ENCODE peak calls at places on chromosomes 11 and 22, in ten cellular contexts. Z is A549, Q is fibroblast of pulmonary artery, M is NCI-H510A treated with DMSO at 0.1 percent for 48 hours, E is left cardiac atrium, K is astrocyte of the spinal cord, V is ELF-1, O is SIG-M5, T is AG09319, R is M059J. L is an unnamed sample.
A peak's percentile ranks its signal among the peaks of the same experiment; 100 is the strongest.

GRCh38 chr22:37827056-37827455 is 3.9 kb downstream of the GALR3 start:
- DNase-seq in R (no peak), V (no peak), T (no peak), Z (no peak), K (no peak), M (no peak), Q (no peak), E (no peak), O (no peak), L (peak; percentile 63)

GRCh38 chr11:34161812-34162506 is 56.5 kb downstream of the NAT10 start:
- DNase-seq in E (no peak), K (no peak), Z (no peak), O (no peak), T (no peak), Q (no peak), V (peak; percentile 57), R (peak; percentile 71), M (no peak), L (peak; percentile 53)

GRCh38 chr22:45709004-45709739 is 37.5 kb downstream of the ATXN10 start:
- DNase-seq in Z (peak; percentile 27), K (peak; percentile 75), T (peak; percentile 49), R (peak; percentile 91), E (no peak), V (no peak), M (no peak), O (no peak), Q (peak; percentile 54), L (peak; percentile 77)

GRCh38 chr11:101914349-101914736 is 467 bp upstream of the CEP126 start:
- DNase-seq in M (no peak), Q (no peak), E (no peak), R (peak; percentile 36), V (no peak), K (peak; percentile 57), O (no peak), Z (no peak), T (peak; percentile 36), L (no peak)

GRCh38 chr11:70297341-70297740 is 26.9 kb downstream of the PPFIA1 start:
- DNase-seq in V (no peak), K (no peak), T (no peak), O (no peak), M (no peak), Q (no peak), R (peak; percentile 41), Z (no peak), E (no peak), L (no peak)

GRCh38 chr22:30495041-30495784 is 10.3 kb downstream of the SEC14L4 start:
- DNase-seq in Z (no peak), K (no peak), E (no peak), V (no peak), Q (no peak), R (no peak), O (no peak), T (no peak), M (no peak), L (no peak)

GRCh38 chr22:41619979-41620645 is 731 bp downstream of the DESI1 start:
- DNase-seq in K (no peak), T (no peak), E (peak; percentile 38), Q (no peak), Z (no peak), V (peak; percentile 62), M (peak; percentile 47), R (peak; percentile 35), O (no peak), L (peak; percentile 39)

GRCh38 chr22:31288496-31289235 is 3.6 kb downstream of the PIK3IP1 start:
- DNase-seq in V (no peak), R (no peak), Z (no peak), Q (no peak), T (no peak), M (no peak), O (no peak), K (no peak), E (no peak), L (no peak)

GRCh38 chr22:48739348-48740085 is 1088.2 kb downstream of the BRD1 start:
- DNase-seq in R (no peak), V (no peak), K (no peak), Z (no peak), E (no peak), O (no peak), M (no peak), T (no peak), Q (no peak), L (no peak)

GRCh38 chr11:67274768-67275605 is 8.7 kb downstream of the GRK2 start:
- DNase-seq in Q (no peak), V (no peak), T (no peak), E (peak; percentile 78), Z (no peak), M (no peak), O (no peak), R (no peak), K (no peak), L (no peak)

GRCh38 chr11:66181632-66182345 is 86.7 kb upstream of the RAB1B start:
- DNase-seq in Z (no peak), K (no peak), E (no peak), O (no peak), T (peak; percentile 46), V (no peak), R (no peak), Q (no peak), M (no peak), L (no peak)

GRCh38 chr11:4416306-4416705 is 22.8 kb upstream of the TRIM21 start:
- DNase-seq in Z (no peak), O (no peak), Q (no peak), T (no peak), V (no peak), M (no peak), R (no peak), K (no peak), E (no peak), L (no peak)

GRCh38 chr11:119155733-119156492 is 7.1 kb downstream of the ABCG4 start:
- DNase-seq in T (no peak), Q (no peak), O (no peak), R (peak; percentile 47), Z (peak; percentile 55), M (peak; percentile 24), V (peak; percentile 47), K (no peak), E (no peak), L (no peak)

GRCh38 chr11:126140932-126141291 is 70.5 kb downstream of the RPUSD4 start:
- DNase-seq in R (peak; percentile 86), E (peak; percentile 42), Q (peak; percentile 57), K (peak; percentile 60), V (no peak), M (peak; percentile 79), Z (no peak), O (no peak), T (no peak), L (peak; percentile 81)

GRCh38 chr11:1925373-1926155 is 6.1 kb downstream of the TNNT3 start:
- DNase-seq in E (no peak), O (no peak), Q (no peak), Z (no peak), R (no peak), V (no peak), M (no peak), K (no peak), T (no peak), L (no peak)

GRCh38 chr11:106344392-106344791 is 266.9 kb downstream of the AASDHPPT start:
- DNase-seq in M (no peak), R (peak; percentile 12), Z (no peak), T (no peak), K (peak; percentile 73), E (no peak), O (no peak), Q (peak; percentile 71), V (no peak), L (peak; percentile 64)

GRCh38 chr11:104700609-104701008 is 197.7 kb downstream of the CASP12 start:
- DNase-seq in T (peak; percentile 4), R (peak; percentile 80), E (no peak), K (peak; percentile 89), Q (peak; percentile 56), M (no peak), V (no peak), O (no peak), Z (no peak), L (peak; percentile 82)

GRCh38 chr11:128552783-128553661 is 34.3 kb downstream of the ETS1 start:
- DNase-seq in R (no peak), Q (peak; percentile 72), Z (no peak), E (no peak), O (peak; percentile 62), M (no peak), V (no peak), T (peak; percentile 88), K (peak; percentile 21), L (no peak)

GRCh38 chr11:95140397-95141030 is 50.9 kb downstream of the ENDOD1 start:
- DNase-seq in Q (peak; percentile 72), O (no peak), K (no peak), V (no peak), E (no peak), T (no peak), R (no peak), Z (no peak), M (no peak), L (no peak)

GRCh38 chr11:75668508-75669297 is at the start of gene MAP6:
- DNase-seq in Z (peak; percentile 21), R (peak; percentile 31), T (no peak), M (peak; percentile 80), V (peak; percentile 66), O (no peak), Q (no peak), K (peak; percentile 10), E (peak; percentile 50), L (peak; percentile 59)

GRCh38 chr11:9651481-9651880 is 12.4 kb upstream of the SWAP70 start:
- DNase-seq in T (no peak), R (no peak), K (no peak), E (no peak), Q (no peak), V (no peak), M (no peak), Z (no peak), O (no peak), L (no peak)

GRCh38 chr22:35628732-35629131 is 11.6 kb upstream of the MB start:
- DNase-seq in M (no peak), K (no peak), Q (no peak), R (no peak), O (no peak), V (no peak), Z (no peak), E (no peak), T (no peak), L (no peak)

GRCh38 chr11:104694259-104695070 is 203.8 kb downstream of the CASP12 start:
- DNase-seq in R (peak; percentile 96), O (no peak), T (no peak), M (no peak), K (peak; percentile 92), V (peak; percentile 2), E (no peak), Q (peak; percentile 63), Z (no peak), L (peak; percentile 86)

GRCh38 chr11:121692236-121692635 is 239.5 kb upstream of the SORL1-AS1 start:
- DNase-seq in E (no peak), M (no peak), O (no peak), K (peak; percentile 33), Z (no peak), V (no peak), Q (no peak), R (peak; percentile 53), T (no peak), L (peak; percentile 46)

GRCh38 chr11:119723952-119724325 is 5.1 kb downstream of the NECTIN1 start:
- DNase-seq in Z (no peak), K (no peak), T (no peak), Q (no peak), M (no peak), O (no peak), V (no peak), E (no peak), R (no peak), L (no peak)

GRCh38 chr11:107043242-107043991 is 25.1 kb upstream of the GUCY1A2 start:
- DNase-seq in Q (peak; percentile 94), E (no peak), M (no peak), O (no peak), Z (no peak), V (no peak), K (peak; percentile 98), R (peak; percentile 96), T (peak; percentile 65), L (peak; percentile 96)

GRCh38 chr11:32312865-32313403 is 122.4 kb downstream of the WT1 start:
- DNase-seq in O (no peak), E (peak; percentile 37), K (peak; percentile 50), T (no peak), Z (peak; percentile 79), R (peak; percentile 81), M (no peak), Q (peak; percentile 89), V (peak; percentile 58), L (peak; percentile 47)

GRCh38 chr22:37887610-37888378 is 18.3 kb upstream of the MICALL1 start:
- DNase-seq in V (peak; percentile 97), K (peak; percentile 84), Z (no peak), E (no peak), R (peak; percentile 36), M (no peak), Q (peak; percentile 97), T (peak; percentile 70), O (no peak), L (peak; percentile 75)

L was measured in astrocyte of the hippocampus.